ENCODE peak calls at places on chromosomes 13 and 19, in four cellular contexts. One of them, this sample, is unnamed. For H3K4me1, the result is how much of the 10 kb centered on the place peaks cover.

GRCh38 chr19:44818470-44818856 is 9.6 kb downstream of the BCAM start:
- DNase-seq in GM23248: no peak
- DNase-seq in tibial artery: no peak
- DNase-seq in right lobe of liver: no peak
- DNase-seq in this sample: no peak

GRCh38 chr19:46759817-46760333 is 13.6 kb upstream of the STRN4 start:
- DNase-seq in GM23248: peak
- DNase-seq in tibial artery: no peak
- DNase-seq in right lobe of liver: no peak
- DNase-seq in this sample: no peak

GRCh38 chr13:73168226-73168992 is 109.6 kb downstream of the KLF5 start:
- DNase-seq in GM23248: peak
- DNase-seq in tibial artery: no peak
- DNase-seq in right lobe of liver: no peak
- DNase-seq in this sample: no peak

GRCh38 chr19:1511989-1512338 is 855 bp downstream of the ADAMTSL5 start:
- DNase-seq in GM23248: no peak
- DNase-seq in tibial artery: no peak
- DNase-seq in right lobe of liver: no peak
- DNase-seq in this sample: no peak

GRCh38 chr13:49693191-49693733 is 2.0 kb upstream of the EBPL start:
- DNase-seq in GM23248: peak
- DNase-seq in tibial artery: no peak
- DNase-seq in right lobe of liver: no peak
- DNase-seq in this sample: no peak

GRCh38 chr19:56668676-56669075 is 2.9 kb downstream of the ZNF835 start:
- DNase-seq in GM23248: no peak
- DNase-seq in tibial artery: no peak
- DNase-seq in right lobe of liver: no peak
- DNase-seq in this sample: no peak

GRCh38 chr19:1401138-1401888 is at the start of gene GAMT:
- DNase-seq in GM23248: peak
- DNase-seq in tibial artery: no peak
- DNase-seq in right lobe of liver: peak
- DNase-seq in this sample: no peak

GRCh38 chr19:38076337-38076736 is 147.7 kb downstream of the DPF1 start:
- DNase-seq in GM23248: no peak
- DNase-seq in tibial artery: no peak
- DNase-seq in right lobe of liver: no peak
- DNase-seq in this sample: no peak

GRCh38 chr13:108342369-108343289 is 73.1 kb downstream of the TNFSF13B start:
- DNase-seq in GM23248: peak
- DNase-seq in tibial artery: no peak
- DNase-seq in right lobe of liver: no peak
- DNase-seq in this sample: no peak

GRCh38 chr13:75636339-75637095 is 387 bp downstream of the LMO7 start:
- DNase-seq in GM23248: peak
- DNase-seq in tibial artery: peak
- DNase-seq in right lobe of liver: peak
- DNase-seq in this sample: peak

GRCh38 chr13:87677334-87678234 is 6.4 kb downstream of the SLITRK5 start:
- DNase-seq in GM23248: peak
- DNase-seq in tibial artery: no peak
- DNase-seq in right lobe of liver: peak
- DNase-seq in this sample: peak

GRCh38 chr19:39807846-39808364 is 26.1 kb downstream of the DYRK1B start:
- DNase-seq in GM23248: no peak
- DNase-seq in tibial artery: no peak
- DNase-seq in right lobe of liver: no peak
- DNase-seq in this sample: no peak

GRCh38 chr13:86653009-86653408 is 853.8 kb upstream of the SLITRK6 start:
- DNase-seq in GM23248: no peak
- DNase-seq in tibial artery: no peak
- DNase-seq in right lobe of liver: no peak
- DNase-seq in this sample: no peak

GRCh38 chr19:1213391-1214286 is 8.1 kb downstream of the STK11 start:
- DNase-seq in GM23248: peak
- DNase-seq in tibial artery: peak
- DNase-seq in right lobe of liver: peak
- DNase-seq in this sample: peak

GRCh38 chr19:19545707-19546106 is 7.6 kb downstream of the CILP2 start:
- DNase-seq in GM23248: no peak
- DNase-seq in tibial artery: no peak
- DNase-seq in right lobe of liver: no peak
- DNase-seq in this sample: no peak

GRCh38 chr13:46181799-46182490 is at the start of gene LCP1:
- DNase-seq in GM23248: no peak
- DNase-seq in tibial artery: no peak
- DNase-seq in right lobe of liver: no peak
- DNase-seq in this sample: no peak

GRCh38 chr19:50723069-50723468 is at the start of gene CLEC11A:
- DNase-seq in GM23248: peak
- DNase-seq in tibial artery: peak
- DNase-seq in right lobe of liver: no peak
- DNase-seq in this sample: no peak

GRCh38 chr19:8515317-8515716 is 1.4 kb upstream of the ZNF414 start:
- DNase-seq in GM23248: no peak
- DNase-seq in tibial artery: no peak
- DNase-seq in right lobe of liver: no peak
- DNase-seq in this sample: peak

GRCh38 chr13:24274452-24274971 is 34.9 kb upstream of the C1QTNF9 start:
- DNase-seq in GM23248: no peak
- DNase-seq in tibial artery: no peak
- DNase-seq in right lobe of liver: no peak
- DNase-seq in this sample: no peak

GRCh38 chr13:112642061-112642460 is 47.8 kb upstream of the ATP11A start:
- DNase-seq in GM23248: no peak
- DNase-seq in tibial artery: peak
- DNase-seq in right lobe of liver: no peak
- DNase-seq in this sample: peak

DNA sequence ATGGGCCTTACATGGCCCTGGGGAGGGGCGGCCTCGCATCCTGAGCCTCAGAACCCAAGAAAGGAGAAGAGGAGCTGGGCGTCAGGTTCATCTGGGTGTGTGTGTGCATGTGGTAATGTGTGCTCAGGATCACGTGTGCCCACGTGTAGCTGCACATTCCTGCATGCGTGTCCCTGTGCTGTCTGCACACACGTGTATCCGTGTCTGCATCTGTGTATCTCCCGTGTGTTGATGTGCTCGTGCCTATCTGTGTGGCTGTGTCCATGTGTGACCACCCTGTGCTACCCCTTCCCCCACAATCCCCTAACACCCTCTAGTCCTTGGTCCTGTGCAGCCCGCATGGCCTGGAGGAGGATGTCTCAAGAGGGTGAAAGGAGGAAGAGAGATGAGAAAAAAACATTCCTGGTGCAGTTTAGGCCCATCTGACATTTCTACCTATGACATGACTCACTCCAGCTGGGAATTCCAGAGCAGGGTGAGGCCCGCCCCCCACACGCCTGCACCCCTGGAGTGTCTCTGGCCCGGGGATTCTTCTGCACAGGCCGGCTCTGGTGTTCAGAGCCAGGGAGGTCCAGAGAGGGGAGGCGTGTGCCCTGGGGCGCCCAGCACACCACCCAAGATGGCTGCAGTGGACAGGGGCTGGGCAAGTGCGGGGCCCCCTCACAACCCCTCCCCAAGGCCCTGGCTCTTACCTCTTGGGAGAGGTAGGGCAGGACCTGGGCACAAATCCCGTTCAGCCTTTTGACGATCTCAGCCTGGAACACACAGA is 7.1 kb downstream of the TLE5 start:
- DNase-seq in GM23248: no peak
- DNase-seq in tibial artery: no peak
- DNase-seq in right lobe of liver: no peak
- DNase-seq in this sample: no peak
- H3K27ac ChIP-seq in GM23248: no peak
- H3K27ac ChIP-seq in tibial artery: no peak
- H3K27ac ChIP-seq in right lobe of liver: no peak
- H3K27ac ChIP-seq in this sample: no peak

GRCh38 chr19:13008926-13009787 is 13.9 kb downstream of the NFIX start:
- DNase-seq in GM23248: peak
- DNase-seq in tibial artery: no peak
- DNase-seq in right lobe of liver: no peak
- DNase-seq in this sample: no peak

GRCh38 chr19:13005253-13005652 is 10.0 kb downstream of the NFIX start:
- DNase-seq in GM23248: no peak
- DNase-seq in tibial artery: no peak
- DNase-seq in right lobe of liver: no peak
- DNase-seq in this sample: no peak

GRCh38 chr19:13005861-13006370 is 10.6 kb downstream of the NFIX start:
- DNase-seq in GM23248: peak
- DNase-seq in tibial artery: no peak
- DNase-seq in right lobe of liver: no peak
- DNase-seq in this sample: no peak

GRCh38 chr19:13006431-13007281 is 11.4 kb downstream of the NFIX start:
- DNase-seq in GM23248: peak
- DNase-seq in tibial artery: peak
- DNase-seq in right lobe of liver: no peak
- DNase-seq in this sample: no peak

GRCh38 chr19:13007292-13008045 is 12.2 kb downstream of the NFIX start:
- DNase-seq in GM23248: peak
- DNase-seq in tibial artery: peak
- DNase-seq in right lobe of liver: no peak
- DNase-seq in this sample: peak
- H3K4me1 ChIP-seq in GM23248: under half
- H3K4me1 ChIP-seq in tibial artery: under half
- H3K4me1 ChIP-seq in right lobe of liver: under half
- H3K4me1 ChIP-seq in this sample: half or more

DNA sequence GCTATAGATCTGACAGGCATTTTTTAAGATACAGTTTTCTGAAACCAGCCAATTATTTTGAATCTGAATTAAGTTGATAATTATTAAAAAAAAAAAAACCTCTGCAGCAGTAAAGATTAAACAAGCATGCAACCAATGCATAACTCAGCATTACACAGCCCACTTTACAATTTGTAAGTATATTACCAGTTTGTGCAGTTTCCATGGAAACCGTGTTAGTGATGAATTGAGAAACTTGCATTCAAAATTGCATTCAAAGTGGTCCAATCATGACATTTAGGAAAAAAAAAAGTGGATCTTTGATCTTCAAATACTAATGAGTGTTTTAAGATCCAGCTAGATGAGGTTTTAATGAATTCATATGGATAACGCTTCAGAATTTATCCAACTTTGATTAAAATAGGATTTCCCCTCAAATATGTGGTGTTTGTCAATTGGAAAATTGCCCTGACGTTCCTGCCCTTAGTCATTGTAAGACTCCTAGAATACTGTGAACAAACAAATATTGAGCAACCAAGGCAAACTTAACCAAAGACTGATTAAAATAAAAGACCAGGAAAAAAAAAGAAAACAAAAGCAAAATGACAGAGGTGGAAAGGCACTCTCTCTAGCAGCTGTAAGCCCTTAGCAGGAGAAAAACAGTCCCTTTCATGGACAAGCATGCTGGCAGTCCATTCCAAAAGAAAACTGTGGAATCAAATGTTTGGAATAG is 314.9 kb upstream of the MAB21L1 start:
- DNase-seq in GM23248: peak
- DNase-seq in tibial artery: no peak
- DNase-seq in right lobe of liver: no peak
- DNase-seq in this sample: no peak
- H3K27ac ChIP-seq in GM23248: peak
- H3K27ac ChIP-seq in tibial artery: no peak
- H3K27ac ChIP-seq in right lobe of liver: no peak
- H3K27ac ChIP-seq in this sample: no peak

DNA sequence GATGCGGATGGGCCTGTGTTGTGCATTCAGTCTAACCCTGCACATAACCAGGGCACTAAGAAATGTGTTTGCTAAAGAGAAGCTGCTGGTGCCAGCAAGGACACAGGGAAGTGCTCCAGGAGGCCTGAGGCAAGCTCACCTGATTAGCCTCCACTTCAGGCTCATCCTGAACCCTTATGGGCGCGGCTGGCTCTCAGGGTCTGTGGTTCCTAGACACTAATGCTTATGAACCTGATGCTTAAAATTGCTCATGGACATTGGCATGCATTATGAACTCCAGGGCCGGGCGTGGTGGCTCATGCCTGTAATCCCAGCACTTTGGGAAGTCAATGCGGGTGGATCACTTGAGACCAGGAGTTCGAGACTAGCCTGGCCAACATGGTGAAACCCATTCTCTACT is 34.3 kb downstream of the SERP2 start:
- DNase-seq in GM23248: no peak
- DNase-seq in tibial artery: no peak
- DNase-seq in right lobe of liver: no peak
- DNase-seq in this sample: no peak
- H3K4me1 ChIP-seq in GM23248: under half
- H3K4me1 ChIP-seq in tibial artery: under half
- H3K4me1 ChIP-seq in right lobe of liver: under half
- H3K4me1 ChIP-seq in this sample: under half

GRCh38 chr19:43605875-43606568 is 5.9 kb upstream of the SRRM5 start:
- DNase-seq in GM23248: no peak
- DNase-seq in tibial artery: no peak
- DNase-seq in right lobe of liver: no peak
- DNase-seq in this sample: no peak
- H3K27ac ChIP-seq in GM23248: no peak
- H3K27ac ChIP-seq in tibial artery: no peak
- H3K27ac ChIP-seq in right lobe of liver: no peak
- H3K27ac ChIP-seq in this sample: no peak

GRCh38 chr13:114143806-114144605 is 11.6 kb upstream of the RASA3 start:
- DNase-seq in GM23248: no peak
- DNase-seq in tibial artery: peak
- DNase-seq in right lobe of liver: no peak
- DNase-seq in this sample: no peak

GRCh38 chr13:114146173-114146572 is 13.8 kb upstream of the RASA3 start:
- DNase-seq in GM23248: no peak
- DNase-seq in tibial artery: peak
- DNase-seq in right lobe of liver: no peak
- DNase-seq in this sample: no peak

GRCh38 chr13:114144606-114145244 is 12.3 kb upstream of the RASA3 start:
- DNase-seq in GM23248: no peak
- DNase-seq in tibial artery: peak
- DNase-seq in right lobe of liver: no peak
- DNase-seq in this sample: no peak

GRCh38 chr13:114145722-114146121 is 13.3 kb upstream of the RASA3 start:
- DNase-seq in GM23248: no peak
- DNase-seq in tibial artery: peak
- DNase-seq in right lobe of liver: no peak
- DNase-seq in this sample: no peak

DNA sequence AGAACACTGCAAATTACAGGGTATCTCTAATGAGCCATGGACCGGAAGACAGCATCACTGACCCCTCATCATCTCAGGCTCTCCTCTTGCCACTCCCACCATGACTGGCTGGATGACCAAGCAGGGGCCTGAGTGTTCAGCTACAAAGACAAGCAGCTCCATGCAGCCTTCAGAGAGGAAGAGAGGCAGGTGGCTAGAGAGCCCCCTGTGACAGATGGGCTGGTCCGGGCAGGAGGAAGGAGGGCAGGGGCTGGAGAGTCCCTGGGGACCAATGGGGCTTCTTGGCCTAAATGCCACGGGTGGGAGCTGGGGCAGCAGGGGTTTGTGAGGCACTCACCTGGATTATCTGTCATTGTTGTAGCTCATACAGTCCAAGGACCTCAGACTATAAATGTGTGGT is 12.8 kb upstream of the RASA3 start:
- DNase-seq in GM23248: no peak
- DNase-seq in tibial artery: peak
- DNase-seq in right lobe of liver: no peak
- DNase-seq in this sample: no peak
- H3K4me1 ChIP-seq in GM23248: under half
- H3K4me1 ChIP-seq in tibial artery: under half
- H3K4me1 ChIP-seq in right lobe of liver: under half
- H3K4me1 ChIP-seq in this sample: under half